ENCODE peak calls at places on chromosomes 7 and 10, in five cellular contexts. R, E, N, K and C are unnamed samples.

GRCh38 chr10:84397735-84398144 is 69.4 kb downstream of the CCSER2 start:
- DNase-seq in E (no peak), N (no peak), K (no peak), R (no peak), C (no peak)

GRCh38 chr7:31464601-31465000 is 49.3 kb upstream of the ITPRID1 start:
- DNase-seq in R (no peak), E (no peak), N (no peak), K (no peak), C (no peak)

GRCh38 chr7:151276651-151277590 is 28.4 kb upstream of the SMARCD3 start:
- DNase-seq in K (peak; percentile 57), E (peak; percentile 84), N (peak; percentile 64), R (peak; percentile 19), C (peak; percentile 65)

GRCh38 chr10:60732240-60733188 is 45.8 kb upstream of the CDK1 start:
- DNase-seq in E (peak; percentile 9), N (peak; percentile 10), R (peak; percentile 16), K (peak; percentile 14), C (no peak)

GRCh38 chr7:12287886-12288285 is 76.8 kb downstream of the TMEM106B start:
- DNase-seq in R (no peak), N (no peak), E (peak; percentile 28), K (no peak), C (no peak)

GRCh38 chr7:86788948-86789347 is 145.2 kb downstream of the GRM3 start:
- DNase-seq in K (no peak), R (no peak), E (no peak), N (no peak), C (no peak)

GRCh38 chr7:66173856-66174255 is 31.3 kb upstream of the TPST1 start:
- DNase-seq in R (no peak), N (no peak), K (no peak), E (no peak), C (no peak)

GRCh38 chr7:22427122-22427503 is 70.2 kb upstream of the RAPGEF5 start:
- DNase-seq in R (no peak), N (no peak), K (no peak), E (no peak), C (no peak)

GRCh38 chr7:22729180-22729579 is 2.2 kb downstream of the IL6 start:
- DNase-seq in E (peak; percentile 10), K (no peak), N (no peak), R (no peak), C (no peak)

GRCh38 chr10:3528271-3528670 is 256.7 kb downstream of the KLF6 start:
- DNase-seq in K (no peak), N (no peak), E (no peak), R (no peak), C (no peak)

GRCh38 chr7:142563470-142563869 is 185.8 kb upstream of the PRSS1 start:
- DNase-seq in E (peak; percentile 73), N (no peak), K (no peak), R (no peak), C (no peak)

GRCh38 chr7:2956076-2956475 is 87.6 kb downstream of the CARD11 start:
- DNase-seq in N (no peak), K (no peak), E (no peak), R (no peak), C (no peak)

GRCh38 chr7:66206909-66207240 is 1.7 kb downstream of the TPST1 start:
- DNase-seq in N (no peak), R (no peak), E (no peak), K (no peak), C (no peak)

GRCh38 chr10:75403144-75404022 is 1.8 kb upstream of the ZNF503 start:
- DNase-seq in N (no peak), K (peak; percentile 38), R (no peak), E (peak; percentile 55), C (no peak)

GRCh38 chr7:140260338-140260737 is 83.6 kb upstream of the KDM7A start:
- DNase-seq in R (no peak), K (no peak), E (no peak), N (no peak), C (no peak)

GRCh38 chr10:96512524-96512991 is 1.2 kb downstream of the TLL2 start:
- DNase-seq in E (peak; percentile 44), K (peak; percentile 18), R (no peak), N (peak; percentile 22), C (no peak)

GRCh38 chr10:120349069-120349468 is 108.0 kb upstream of the PLPP4 start:
- DNase-seq in E (no peak), R (no peak), N (no peak), K (no peak), C (no peak)

GRCh38 chr7:117018713-117019112 is 65.4 kb downstream of the ST7 start:
- DNase-seq in R (no peak), N (no peak), K (no peak), E (no peak), C (no peak)

GRCh38 chr7:117019287-117019686 is 66.0 kb downstream of the ST7 start:
- DNase-seq in N (no peak), R (no peak), E (no peak), K (no peak), C (no peak)

GRCh38 chr7:117020605-117021002 is 67.3 kb downstream of the ST7 start:
- DNase-seq in R (no peak), K (no peak), N (no peak), E (no peak), C (no peak)

GRCh38 chr7:117021366-117021765 is 68.1 kb downstream of the ST7 start:
- DNase-seq in R (no peak), K (no peak), E (no peak), N (no peak), C (no peak)

GRCh38 chr7:117019786-117020604 is 66.7 kb downstream of the ST7 start:
- DNase-seq in E (peak; percentile 91), N (no peak), R (no peak), K (no peak), C (no peak)
- H3K4me3 ChIP-seq in E (peak overlapping the region; percentile 30), N (no peak overlapping the region), R (no peak overlapping the region), K (no peak overlapping the region), C (no peak overlapping the region)

GRCh38 chr10:77899080-77899477 is 27.5 kb downstream of the DLG5 start:
- DNase-seq in E (peak; percentile 86), N (no peak), K (no peak), R (no peak), C (no peak)
- H3K4me3 ChIP-seq in E (no peak overlapping the region), N (no peak overlapping the region), K (no peak overlapping the region), R (no peak overlapping the region), C (no peak overlapping the region)

GRCh38 chr10:133375357-133376115 is 2.4 kb upstream of the ECHS1 start:
- DNase-seq in N (no peak), K (no peak), E (no peak), R (no peak), C (no peak)

GRCh38 chr10:133368153-133368552 is 5.0 kb downstream of the ECHS1 start:
- DNase-seq in R (no peak), N (no peak), E (no peak), K (no peak), C (no peak)

GRCh38 chr10:133370026-133370786 is 2.9 kb downstream of the ECHS1 start:
- DNase-seq in N (no peak), R (no peak), K (no peak), E (no peak), C (no peak)

GRCh38 chr10:133373104-133373624 is at the start of gene ECHS1:
- DNase-seq in N (peak; percentile 91), K (peak; percentile 93), E (peak; percentile 98), R (peak; percentile 93), C (peak; percentile 74)

DNA sequence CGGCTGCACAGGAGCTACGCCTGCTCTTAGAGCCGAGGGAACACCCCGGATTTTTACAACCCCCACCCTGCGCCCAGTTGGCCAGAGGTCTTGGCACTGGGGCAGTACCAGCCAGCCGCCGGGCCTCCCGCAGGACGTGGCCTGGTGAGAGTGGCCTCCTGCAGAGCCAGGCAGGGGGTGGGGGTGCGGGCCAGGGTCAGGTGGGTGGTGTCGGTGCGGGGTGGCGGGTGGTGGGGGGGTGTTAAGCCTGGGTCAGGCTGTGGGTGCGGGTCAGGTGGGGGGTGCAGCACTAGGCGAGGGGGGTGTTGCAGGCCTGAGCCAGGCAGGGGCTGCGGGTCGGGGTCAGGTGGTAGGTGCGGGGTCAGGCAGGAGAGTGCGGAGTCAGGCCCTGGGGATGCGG is 647 bp downstream of the ECHS1 start:
- DNase-seq in R (no peak), K (no peak), E (no peak), N (no peak), C (no peak)
- H3K4me3 ChIP-seq in R (no peak overlapping the region), K (peak overlapping the region; percentile 96), E (peak overlapping the region; percentile 73), N (no peak overlapping the region), C (peak overlapping the region; percentile 68)

GRCh38 chr10:69567920-69568319 is 5.3 kb downstream of the NEUROG3 start:
- DNase-seq in K (no peak), E (peak; percentile 79), R (no peak), N (peak; percentile 26), C (no peak)

GRCh38 chr10:69569144-69569934 is 3.9 kb downstream of the NEUROG3 start:
- DNase-seq in K (no peak), R (no peak), N (no peak), E (no peak), C (no peak)

GRCh38 chr10:69570050-69570816 is 3.0 kb downstream of the NEUROG3 start:
- DNase-seq in E (no peak), R (no peak), K (no peak), N (no peak), C (no peak)

GRCh38 chr10:69571618-69572158 is 1.5 kb downstream of the NEUROG3 start:
- DNase-seq in E (no peak), R (no peak), N (no peak), K (no peak), C (no peak)

GRCh38 chr10:69568472-69569143 is 4.6 kb downstream of the NEUROG3 start:
- DNase-seq in N (no peak), R (no peak), E (no peak), K (no peak), C (no peak)
- H3K4me3 ChIP-seq in N (no peak overlapping the region), R (no peak overlapping the region), E (no peak overlapping the region), K (no peak overlapping the region), C (no peak overlapping the region)

GRCh38 chr7:101237206-101238067 is at the start of gene CLDN15:
- DNase-seq in E (peak; percentile 67), N (no peak), R (no peak), K (no peak), C (no peak)
- H3K4me3 ChIP-seq in E (no peak within 1 kb of the TSS), N (no peak within 1 kb of the TSS), R (no peak within 1 kb of the TSS), K (no peak within 1 kb of the TSS), C (no peak within 1 kb of the TSS)

DNA sequence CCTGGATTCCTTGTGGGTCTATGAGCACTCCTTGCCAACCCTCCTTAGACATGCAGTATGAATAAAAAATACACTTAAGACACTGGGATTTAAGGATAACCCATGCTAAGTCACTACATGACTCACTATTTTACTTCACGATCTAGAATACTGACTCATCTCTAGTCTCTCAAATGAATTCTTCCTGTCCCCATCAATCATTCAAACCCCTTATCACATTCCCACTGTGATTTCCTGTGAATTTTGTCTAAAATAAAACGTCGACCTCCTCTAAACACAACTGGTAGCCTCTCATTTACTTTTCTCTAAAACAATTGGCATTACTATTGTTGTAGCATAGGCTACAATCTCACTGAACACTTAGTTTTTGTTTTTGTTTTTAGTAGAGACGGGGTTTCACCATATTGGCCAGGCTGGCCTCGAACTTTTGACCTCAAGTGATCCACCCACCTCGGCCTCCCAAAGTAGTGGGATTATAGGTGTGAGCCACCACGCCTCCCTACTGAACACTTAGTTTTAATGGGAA is 3.9 kb upstream of the IQUB start:
- DNase-seq in E (peak; percentile 72), R (no peak), N (no peak), K (no peak), C (no peak)
- H3K4me3 ChIP-seq in E (no peak overlapping the region), R (no peak overlapping the region), N (no peak overlapping the region), K (no peak overlapping the region), C (no peak overlapping the region)